ENCODE peak calls at places on chromosomes 12 and 14, in four cellular contexts. K is H1, Y is trophoblast cell, M is neuronal stem cell. X is an unnamed sample.

GRCh38 chr12:123267991-123268843 is 3.4 kb downstream of the CDK2AP1 start:
- DNase-seq in K (no peak), Y (no peak), M (no peak), X (no peak)

GRCh38 chr12:6958609-6959375 is 7.6 kb downstream of the PTPN6 start:
- DNase-seq in K (no peak), Y (no peak), M (no peak), X (no peak)

GRCh38 chr12:124667671-124668337 is 100.4 kb upstream of the NCOR2 start:
- DNase-seq in K (no peak), Y (peak), M (no peak), X (no peak)

GRCh38 chr12:120928864-120929652 is 24.9 kb upstream of the SPPL3 start:
- DNase-seq in K (peak), Y (peak), M (no peak), X (peak)

GRCh38 chr12:128111951-128112350 is 155.0 kb upstream of the TMEM132C start:
- DNase-seq in K (no peak), Y (no peak), M (no peak), X (peak)

GRCh38 chr12:33588082-33588712 is 148.6 kb upstream of the SYT10 start:
- DNase-seq in K (peak), Y (peak), M (peak), X (no peak)

GRCh38 chr14:80313806-80314205 is 102.5 kb upstream of the DIO2 start:
- DNase-seq in K (no peak), Y (no peak), M (no peak), X (no peak)

GRCh38 chr12:6605425-6606330 is 1.5 kb downstream of the CHD4 start:
- DNase-seq in K (peak), Y (peak), M (no peak), X (peak)

GRCh38 chr12:111298583-111299436 is 70.1 kb downstream of the PHETA1 start:
- DNase-seq in K (peak), Y (peak), M (peak), X (peak)

GRCh38 chr12:113855998-113856397 is 110.1 kb downstream of the RBM19 start:
- DNase-seq in K (no peak), Y (no peak), M (no peak), X (no peak)

GRCh38 chr12:100554608-100555077 is 18.8 kb upstream of the GAS2L3 start:
- DNase-seq in K (no peak), Y (peak), M (peak), X (peak)

GRCh38 chr12:113727651-113728061 is 238.5 kb downstream of the RBM19 start:
- DNase-seq in K (no peak), Y (peak), M (no peak), X (no peak)

GRCh38 chr12:108750471-108751402 is 19.4 kb upstream of the CORO1C start:
- DNase-seq in K (no peak), Y (no peak), M (no peak), X (peak)

GRCh38 chr12:52279683-52280318 is 5.4 kb downstream of the KRT86 start:
- DNase-seq in K (no peak), Y (peak), M (no peak), X (no peak)

GRCh38 chr12:26058308-26058707 is 66.5 kb downstream of the BHLHE41 start:
- DNase-seq in K (no peak), Y (peak), M (no peak), X (no peak)

GRCh38 chr14:106657460-106657859 is 1131.1 kb downstream of the TMEM121 start:
- DNase-seq in K (no peak), Y (no peak), M (no peak), X (no peak)

GRCh38 chr12:30830751-30831150 is 76.0 kb upstream of the CAPRIN2 start:
- DNase-seq in K (no peak), Y (no peak), M (no peak), X (peak)

GRCh38 chr14:68864301-68864810 is 71.5 kb upstream of the ZFP36L1 start:
- DNase-seq in K (no peak), Y (no peak), M (no peak), X (no peak)

GRCh38 chr14:52913271-52913670 is 37.6 kb downstream of the FERMT2 start:
- DNase-seq in K (no peak), Y (peak), M (no peak), X (no peak)

GRCh38 chr14:52000019-52000582 is 10.8 kb downstream of the RTRAF start:
- DNase-seq in K (no peak), Y (no peak), M (no peak), X (no peak)

GRCh38 chr12:60100852-60101251 is 505.0 kb downstream of the SLC16A7 start:
- DNase-seq in K (no peak), Y (peak), M (no peak), X (no peak)

GRCh38 chr12:44227601-44228000 is 391.7 kb downstream of the TMEM117 start:
- DNase-seq in K (no peak), Y (no peak), M (no peak), X (no peak)

GRCh38 chr12:121444842-121445202 is 44.9 kb downstream of the RNF34 start:
- DNase-seq in K (no peak), Y (no peak), M (no peak), X (no peak)

GRCh38 chr12:78951746-78952532 is 87.4 kb downstream of the SYT1 start:
- DNase-seq in K (no peak), Y (no peak), M (peak), X (no peak)

GRCh38 chr12:51484119-51484518 is 59.5 kb downstream of the SLC4A8 start:
- DNase-seq in K (no peak), Y (no peak), M (no peak), X (no peak)

GRCh38 chr14:51650721-51651387 is 856 bp upstream of the FRMD6 start:
- DNase-seq in K (peak), Y (peak), M (peak), X (peak)

GRCh38 chr12:107570721-107571120 is 114.9 kb upstream of the PWP1 start:
- DNase-seq in K (no peak), Y (no peak), M (no peak), X (no peak)

GRCh38 chr14:56570295-56570694 is 9.3 kb upstream of the TMEM260 start:
- DNase-seq in K (no peak), Y (no peak), M (no peak), X (no peak)

GRCh38 chr12:95205685-95206084 is 11.6 kb downstream of the FGD6 start:
- DNase-seq in K (no peak), Y (peak), M (peak), X (peak)

GRCh38 chr12:25557830-25558436 is 4.8 kb upstream of the LMNTD1 start:
- DNase-seq in K (no peak), Y (peak), M (peak), X (no peak)

GRCh38 chr12:53971686-53972085 is 1.2 kb upstream of the HOXC11 start:
- DNase-seq in K (no peak), Y (no peak), M (no peak), X (no peak)

GRCh38 chr12:53973093-53974042 is at the start of gene HOXC11:
- DNase-seq in K (no peak), Y (no peak), M (no peak), X (peak)

GRCh38 chr12:53971129-53971528 is 1.8 kb upstream of the HOXC11 start:
- DNase-seq in K (no peak), Y (no peak), M (no peak), X (no peak)

GRCh38 chr12:53972152-53972702 is 699 bp upstream of the HOXC11 start:
- DNase-seq in K (no peak), Y (peak), M (no peak), X (no peak)

GRCh38 chr12:53972722-53973092 is 219 bp upstream of the HOXC11 start:
- DNase-seq in K (no peak), Y (no peak), M (no peak), X (no peak)
- H3K4me2 ChIP-seq in K (peak), Y (no peak), M (no peak), X (peak)

DNA sequence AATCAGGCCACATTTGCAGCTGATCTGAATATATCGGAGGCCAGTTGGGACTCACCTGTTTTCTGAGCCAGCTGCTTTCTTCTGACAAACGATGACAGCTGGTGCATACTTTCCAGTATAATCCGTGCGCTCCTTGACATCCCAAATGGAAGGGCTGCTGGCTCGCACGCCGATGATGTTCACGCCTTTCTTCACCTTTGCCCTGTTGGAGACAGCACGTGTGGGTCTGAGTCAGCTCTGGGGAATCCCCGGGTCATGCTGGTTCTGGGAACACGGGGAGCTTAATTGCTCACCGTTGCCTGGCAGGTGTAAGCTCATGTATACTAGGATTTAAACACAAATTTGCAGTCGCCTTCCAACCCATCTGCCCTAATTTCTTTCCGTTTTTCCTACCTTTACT is 372.8 kb downstream of the TMEM132D start:
- DNase-seq in K (no peak), Y (peak), M (no peak), X (peak)
- H2AK5ac ChIP-seq in K (no peak), Y (no peak), M (no peak), X (no peak)

GRCh38 chr12:91058821-91059220 is 997 bp upstream of the KERA start:
- DNase-seq in K (no peak), Y (no peak), M (no peak), X (no peak)
- H2BK12ac ChIP-seq in K (no peak), Y (no peak), M (no peak), X (no peak)

DNA sequence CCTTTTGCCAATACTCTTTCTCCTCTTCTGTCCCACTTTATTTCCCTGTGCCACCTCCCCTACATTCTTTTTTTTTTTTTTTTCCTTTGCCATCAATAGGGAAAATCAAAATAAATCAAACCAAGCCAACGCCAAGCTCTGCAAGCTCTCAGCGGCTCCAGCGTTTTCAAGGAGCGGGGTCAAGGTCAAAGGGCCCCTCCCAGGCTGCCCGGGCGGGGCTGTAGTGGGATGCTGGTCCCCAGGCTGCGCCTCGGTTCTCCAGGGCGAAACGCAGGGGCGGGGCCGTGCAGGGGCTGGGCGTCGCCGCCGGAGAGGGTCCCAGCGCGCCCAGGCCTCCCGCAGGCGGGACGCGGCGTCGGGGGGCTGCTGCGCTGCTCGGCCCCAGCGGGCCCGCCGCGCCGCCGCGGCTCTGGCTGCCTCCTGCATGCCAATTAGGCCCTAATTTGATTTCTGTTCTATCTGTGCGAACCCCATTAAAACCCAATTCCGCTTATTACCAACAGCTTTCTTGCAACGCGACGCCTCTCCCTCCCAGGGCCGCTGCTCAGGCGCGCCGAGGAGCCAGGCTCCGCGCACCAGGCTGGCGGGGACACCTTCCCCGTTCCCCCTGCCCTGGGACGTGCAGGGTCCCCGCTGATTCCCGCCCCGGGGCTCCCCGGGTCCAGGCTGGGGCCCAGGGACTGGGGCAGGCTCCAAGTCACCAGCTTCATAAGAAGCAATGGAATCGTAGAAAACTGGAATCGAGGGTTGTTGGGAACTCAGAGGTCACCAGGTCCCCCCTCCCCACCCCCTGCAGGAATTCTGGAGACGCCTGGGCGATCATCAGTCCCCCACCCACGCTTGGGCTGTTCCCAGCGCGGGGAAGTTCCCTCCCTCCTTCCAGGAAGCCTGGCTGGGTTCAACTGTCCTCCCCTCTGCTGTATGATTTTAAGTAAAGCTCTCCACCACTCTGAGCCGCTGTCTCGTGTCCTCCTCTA is 50.7 kb upstream of the MAP1LC3B2 start:
- DNase-seq in K (peak), Y (no peak), M (peak), X (peak)
- H3K4me2 ChIP-seq in K (peak), Y (peak), M (peak), X (peak)

GRCh38 chr12:27246774-27247173 is 2.7 kb downstream of the STK38L start:
- DNase-seq in K (no peak), Y (no peak), M (no peak), X (no peak)
- H2AK5ac ChIP-seq in K (no peak), Y (no peak), M (no peak), X (no peak)

GRCh38 chr14:99753225-99754140 is 39.7 kb upstream of the EML1 start:
- DNase-seq in K (no peak), Y (no peak), M (no peak), X (no peak)

GRCh38 chr14:99749763-99750715 is 43.2 kb upstream of the EML1 start:
- DNase-seq in K (no peak), Y (no peak), M (no peak), X (no peak)

GRCh38 chr14:99750746-99751450 is 42.3 kb upstream of the EML1 start:
- DNase-seq in K (no peak), Y (no peak), M (no peak), X (no peak)

GRCh38 chr14:99752486-99753121 is 40.6 kb upstream of the EML1 start:
- DNase-seq in K (no peak), Y (peak), M (no peak), X (no peak)

DNA sequence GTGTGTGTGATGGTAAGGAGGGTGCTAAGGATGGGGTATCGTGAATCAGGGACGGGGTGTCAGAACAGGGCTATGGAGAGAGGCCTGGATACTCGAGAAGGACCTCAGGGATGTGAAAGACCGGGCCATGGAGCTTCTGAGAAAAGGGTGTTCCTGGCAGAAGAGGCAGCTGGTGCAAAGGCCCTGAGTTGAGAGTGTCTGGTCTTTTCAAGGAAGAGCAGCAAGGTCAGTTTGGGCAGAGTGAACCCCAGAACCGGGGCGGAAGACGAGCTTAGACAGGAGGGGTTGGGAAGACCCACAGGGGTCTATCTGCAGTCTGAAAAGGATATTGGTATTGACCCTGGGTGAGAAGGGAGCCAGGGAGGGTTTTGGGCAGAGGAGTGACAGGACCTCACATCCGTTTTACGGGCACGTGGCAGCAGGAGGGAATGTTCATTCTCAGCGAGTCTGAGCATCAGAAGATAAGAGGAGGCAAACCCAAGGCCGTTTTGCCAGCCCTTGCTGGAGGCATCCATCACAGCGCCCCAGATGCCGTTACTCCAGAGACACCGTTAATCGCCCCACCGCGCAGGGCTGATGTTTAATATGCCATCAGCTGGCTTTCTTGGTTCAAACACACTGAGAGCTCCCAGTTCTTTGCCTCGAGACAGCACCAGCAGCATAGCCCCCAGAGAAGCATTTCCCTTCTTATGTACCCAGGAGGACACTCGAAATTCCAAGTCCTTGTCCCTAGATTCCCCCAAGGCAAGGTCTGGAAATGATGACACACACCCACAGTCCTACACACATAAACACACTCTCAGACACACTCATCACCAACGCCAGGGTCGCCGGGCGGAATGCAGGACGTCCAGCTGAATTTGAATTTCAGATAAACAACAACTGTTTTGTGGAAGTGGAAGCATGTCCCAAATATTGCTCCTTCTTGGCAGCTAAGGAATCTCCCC is 41.4 kb upstream of the EML1 start:
- DNase-seq in K (no peak), Y (peak), M (no peak), X (no peak)
- H2BK12ac ChIP-seq in K (peak), Y (no peak), M (no peak), X (no peak)

GRCh38 chr14:73745571-73746539 is 31.7 kb upstream of the PNMA1 start:
- DNase-seq in K (no peak), Y (no peak), M (no peak), X (no peak)

GRCh38 chr14:73744175-73744867 is 30.1 kb upstream of the PNMA1 start:
- DNase-seq in K (no peak), Y (no peak), M (no peak), X (no peak)

GRCh38 chr14:73743431-73743931 is 29.3 kb upstream of the PNMA1 start:
- DNase-seq in K (no peak), Y (no peak), M (no peak), X (peak)

GRCh38 chr14:73746540-73747385 is 32.6 kb upstream of the PNMA1 start:
- DNase-seq in K (no peak), Y (no peak), M (no peak), X (peak)

GRCh38 chr14:73744874-73745529 is 30.8 kb upstream of the PNMA1 start:
- DNase-seq in K (no peak), Y (peak), M (no peak), X (peak)
- H3K4me2 ChIP-seq in K (no peak), Y (no peak), M (no peak), X (no peak)

GRCh38 chr12:1859643-1860042 is 39.3 kb downstream of the LRTM2 start:
- DNase-seq in K (no peak), Y (peak), M (no peak), X (peak)
- H2AK5ac ChIP-seq in K (no peak), Y (no peak), M (no peak), X (no peak)